ENCODE peak calls at places on chromosome 21, in five cellular contexts. N is colonic mucosa, E is NCI-H2107, G is non-pigmented ciliary epithelial cell, D is putamen. A is an unnamed sample.

GRCh38 chr21:31180256-31181088 is 142.2 kb upstream of the KRTAP19-8 start:
- DNase-seq in N (no peak), G (no peak), E (peak), D (peak), A (peak)

GRCh38 chr21:42013338-42013737 is 3.2 kb upstream of the ZBTB21 start:
- DNase-seq in G (no peak), D (no peak), N (no peak), E (no peak), A (no peak)

GRCh38 chr21:36747114-36747814 is 48.3 kb downstream of the SIM2 start:
- DNase-seq in E (no peak), N (no peak), D (no peak), G (no peak), A (no peak)

GRCh38 chr21:36460866-36461265 is 19.1 kb downstream of the CLDN14 start:
- DNase-seq in G (no peak), D (no peak), N (no peak), E (no peak), A (no peak)

GRCh38 chr21:38256599-38257302 is at the start of gene KCNJ15:
- DNase-seq in G (no peak), D (no peak), N (no peak), E (no peak), A (no peak)

GRCh38 chr21:41766051-41766882 is 585 bp downstream of the RIPK4 start:
- DNase-seq in N (no peak), E (no peak), D (no peak), G (no peak), A (no peak)

GRCh38 chr21:17351766-17352165 is 161.1 kb upstream of the CXADR start:
- DNase-seq in D (no peak), G (no peak), E (no peak), N (no peak), A (no peak)

GRCh38 chr21:41069305-41069642 is 98.7 kb upstream of the BACE2 start:
- DNase-seq in E (no peak), G (no peak), D (no peak), N (no peak), A (no peak)

GRCh38 chr21:45447821-45448220 is 42.9 kb downstream of the COL18A1 start:
- DNase-seq in E (no peak), G (no peak), D (no peak), N (no peak), A (no peak)

GRCh38 chr21:26849428-26850115 is 4.4 kb upstream of the ADAMTS1 start:
- DNase-seq in N (no peak), E (no peak), G (no peak), D (peak), A (peak)

GRCh38 chr21:14361958-14362357 is 21.0 kb downstream of the HSPA13 start:
- DNase-seq in N (no peak), G (peak), E (no peak), D (no peak), A (no peak)

GRCh38 chr21:32499249-32500055 is 85.9 kb downstream of the TCP10L start:
- DNase-seq in E (no peak), N (no peak), G (peak), D (no peak), A (no peak)

GRCh38 chr21:28900481-28900880 is 92.2 kb downstream of the LTN1 start:
- DNase-seq in N (no peak), G (no peak), E (no peak), D (no peak), A (no peak)

GRCh38 chr21:34695434-34695833 is 26.6 kb downstream of the CLIC6 start:
- DNase-seq in G (no peak), D (no peak), N (no peak), E (no peak), A (no peak)

GRCh38 chr21:28636988-28637691 is 355.5 kb downstream of the LTN1 start:
- DNase-seq in E (no peak), G (peak), N (no peak), D (no peak), A (no peak)

GRCh38 chr21:46061063-46061462 is 36.8 kb upstream of the COL6A2 start:
- DNase-seq in E (no peak), D (no peak), G (no peak), N (no peak), A (no peak)

GRCh38 chr21:45491623-45492022 is 50.6 kb downstream of the SLC19A1 start:
- DNase-seq in E (no peak), N (no peak), G (no peak), D (no peak), A (no peak)

GRCh38 chr21:39125752-39126485 is 57.3 kb downstream of the PSMG1 start:
- DNase-seq in D (peak), N (peak), E (peak), G (no peak), A (no peak)

GRCh38 chr21:39657091-39657689 is 44.5 kb downstream of the B3GALT5 start:
- DNase-seq in D (no peak), E (no peak), G (no peak), N (peak), A (no peak)

GRCh38 chr21:42191978-42192595 is 26.9 kb upstream of the ABCG1 start:
- DNase-seq in N (peak), D (no peak), G (no peak), E (no peak), A (no peak)

GRCh38 chr21:46557469-46557868 is 47.4 kb downstream of the S100B start:
- DNase-seq in G (no peak), N (no peak), D (no peak), E (no peak), A (no peak)

A was measured in frontal cortex.